ENCODE peak calls at places on chromosomes 7 and 10, in eight cellular contexts. B is HFF-Myc, O is AG04449, Y is mucosa of descending colon, R is chondrocyte, G is AG09309, Z is AG10803, S is transverse colon. J is an unnamed sample.

GRCh38 chr7:134458341-134458805 is 527 bp downstream of the AKR1B1 start:
- DNase-seq in B (no peak), O (no peak), Y (peak), R (peak), G (no peak), Z (peak), S (peak), J (peak)

GRCh38 chr10:82402901-82403300 is 527.9 kb downstream of the NRG3 start:
- DNase-seq in B (no peak), O (no peak), Y (no peak), R (no peak), G (no peak), Z (no peak), S (no peak), J (no peak)

GRCh38 chr10:89091501-89091900 is 100.9 kb downstream of the FAS start:
- DNase-seq in B (no peak), O (no peak), Y (no peak), R (no peak), G (no peak), Z (peak), S (no peak), J (no peak)

GRCh38 chr10:72337039-72337629 is 17.6 kb downstream of the DNAJB12 start:
- DNase-seq in B (no peak), O (no peak), Y (peak), R (no peak), G (no peak), Z (peak), S (peak), J (peak)

GRCh38 chr7:13850185-13850752 is 139.2 kb downstream of the ETV1 start:
- DNase-seq in B (peak), O (peak), Y (no peak), R (no peak), G (peak), Z (peak), S (peak), J (peak)

GRCh38 chr10:132452216-132452650 is 55.2 kb downstream of the PWWP2B start:
- DNase-seq in B (no peak), O (no peak), Y (peak), R (peak), G (no peak), Z (no peak), S (peak), J (no peak)

GRCh38 chr10:93991596-93992284 is 2.0 kb upstream of the PLCE1 start:
- DNase-seq in B (no peak), O (no peak), Y (no peak), R (peak), G (no peak), Z (peak), S (peak), J (peak)

GRCh38 chr7:2157473-2158279 is 75.1 kb downstream of the MAD1L1 start:
- DNase-seq in B (peak), O (peak), Y (no peak), R (peak), G (peak), Z (peak), S (peak), J (no peak)

GRCh38 chr7:96676901-96677300 is 32.7 kb downstream of the SEM1 start:
- DNase-seq in B (no peak), O (no peak), Y (no peak), R (no peak), G (no peak), Z (no peak), S (no peak), J (no peak)

GRCh38 chr7:139777304-139777890 is 401 bp downstream of the HIPK2 start:
- DNase-seq in B (no peak), O (no peak), Y (peak), R (no peak), G (no peak), Z (peak), S (peak), J (peak)

GRCh38 chr7:27245798-27246691 is 3.4 kb downstream of the EVX1 start:
- DNase-seq in B (no peak), O (no peak), Y (peak), R (no peak), G (no peak), Z (no peak), S (peak), J (peak)

GRCh38 chr7:107966701-107967100 is 36.3 kb downstream of the LAMB1 start:
- DNase-seq in B (no peak), O (peak), Y (no peak), R (no peak), G (no peak), Z (peak), S (no peak), J (no peak)

GRCh38 chr7:140641532-140642191 is 1.0 kb upstream of the DENND2A start:
- DNase-seq in B (no peak), O (no peak), Y (no peak), R (peak), G (no peak), Z (no peak), S (no peak), J (no peak)

GRCh38 chr7:115410972-115411686 is 489.2 kb downstream of the MDFIC start:
- DNase-seq in B (no peak), O (no peak), Y (no peak), R (no peak), G (no peak), Z (no peak), S (no peak), J (no peak)

GRCh38 chr7:74362262-74362661 is 73.1 kb downstream of the CLIP2 start:
- DNase-seq in B (no peak), O (no peak), Y (no peak), R (no peak), G (no peak), Z (no peak), S (no peak), J (no peak)

GRCh38 chr10:80530251-80530650 is 7.5 kb upstream of the SH2D4B start:
- DNase-seq in B (no peak), O (no peak), Y (no peak), R (peak), G (no peak), Z (peak), S (peak), J (peak)

GRCh38 chr10:127996586-127996985 is 89.7 kb downstream of the PTPRE start:
- DNase-seq in B (no peak), O (no peak), Y (no peak), R (no peak), G (peak), Z (peak), S (no peak), J (no peak)

GRCh38 chr7:74633451-74633921 is 24.0 kb upstream of the GTF2I start:
- DNase-seq in B (no peak), O (no peak), Y (no peak), R (no peak), G (no peak), Z (no peak), S (peak), J (peak)

GRCh38 chr7:3495530-3495929 is 194.5 kb downstream of the SDK1 start:
- DNase-seq in B (no peak), O (no peak), Y (no peak), R (no peak), G (no peak), Z (no peak), S (no peak), J (no peak)

GRCh38 chr7:87416682-87417587 is 58.5 kb downstream of the ABCB4 start:
- DNase-seq in B (peak), O (peak), Y (no peak), R (no peak), G (no peak), Z (peak), S (peak), J (peak)

GRCh38 chr7:1049006-1049741 is 4.8 kb downstream of the GPR146 start:
- DNase-seq in B (no peak), O (no peak), Y (peak), R (peak), G (no peak), Z (no peak), S (no peak), J (no peak)

GRCh38 chr10:23467548-23467947 is 28.7 kb downstream of the OTUD1 start:
- DNase-seq in B (no peak), O (no peak), Y (no peak), R (no peak), G (no peak), Z (no peak), S (no peak), J (no peak)

GRCh38 chr10:69780070-69780469 is 21.6 kb upstream of the COL13A1 start:
- DNase-seq in B (no peak), O (no peak), Y (no peak), R (no peak), G (no peak), Z (no peak), S (no peak), J (no peak)

GRCh38 chr10:103916901-103917300 is 1.1 kb downstream of the STN1 start:
- DNase-seq in B (no peak), O (no peak), Y (no peak), R (no peak), G (no peak), Z (no peak), S (no peak), J (no peak)
- TF ChIP-seq CTCF in B (no peak), O (no peak), Y (no peak), R (no peak), G (no peak), Z (no peak), S (no peak), J (no peak)

DNA sequence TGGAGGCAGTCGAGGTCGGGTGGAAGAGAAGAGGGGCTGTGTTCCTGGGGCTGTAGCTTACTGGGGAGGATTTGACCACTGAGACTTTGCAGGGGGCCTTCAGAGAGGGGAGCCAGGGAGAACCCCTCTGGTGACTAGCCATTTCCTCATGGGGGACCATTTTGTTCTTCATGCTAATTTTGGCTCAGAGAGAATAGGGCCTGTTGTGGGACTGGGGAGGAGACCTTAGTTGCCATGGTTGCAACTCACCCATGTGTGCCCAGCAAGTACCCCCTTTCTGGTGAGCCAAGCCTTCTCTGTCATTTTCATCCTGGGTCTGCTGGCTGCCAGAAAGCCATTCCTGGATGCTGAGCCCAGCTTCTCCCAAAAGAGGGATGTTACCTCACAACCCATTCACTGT is 120.9 kb downstream of the GRK5 start:
- DNase-seq in B (no peak), O (no peak), Y (no peak), R (no peak), G (no peak), Z (no peak), S (no peak), J (no peak)
- TF ChIP-seq CTCF in B (no peak), O (no peak), Y (no peak), R (no peak), G (no peak), Z (no peak), S (no peak), J (no peak)

GRCh38 chr10:34960983-34961382 is 129.2 kb downstream of the CUL2 start:
- DNase-seq in B (no peak), O (no peak), Y (no peak), R (no peak), G (no peak), Z (peak), S (no peak), J (no peak)
- TF ChIP-seq CTCF in B (no peak), O (peak), Y (no peak), R (peak), G (peak), Z (peak), S (no peak), J (no peak)

DNA sequence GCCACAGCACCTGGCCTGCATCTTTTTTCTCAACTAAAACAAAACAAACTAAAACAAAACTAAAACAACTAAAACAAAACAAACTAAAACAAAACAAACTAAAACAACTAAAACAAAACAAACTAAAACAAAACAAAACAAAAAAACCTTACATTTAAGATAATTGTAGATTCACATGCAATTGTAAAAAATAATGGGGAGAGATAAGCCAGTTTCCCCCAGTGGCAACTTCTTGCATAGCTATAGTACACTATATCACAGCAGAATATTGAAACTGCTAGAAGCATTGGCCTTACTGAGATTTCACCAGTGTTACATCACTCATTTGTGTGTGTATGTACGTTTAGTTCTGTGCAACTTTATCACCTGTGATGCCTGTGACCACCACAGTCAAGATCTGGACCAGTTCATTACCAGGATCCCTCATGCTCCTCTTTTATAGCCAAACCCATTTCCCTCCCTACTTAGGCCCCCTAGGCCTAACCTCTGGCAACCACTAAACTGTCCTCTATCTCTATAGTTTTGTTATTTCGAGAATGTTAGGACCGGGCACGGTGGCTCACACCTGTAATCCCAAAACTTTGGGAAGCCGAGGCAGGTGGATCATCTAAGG is 9.3 kb downstream of the FXYD4 start:
- DNase-seq in B (no peak), O (no peak), Y (no peak), R (peak), G (no peak), Z (peak), S (no peak), J (no peak)
- TF ChIP-seq CTCF in B (no peak), O (peak), Y (no peak), R (peak), G (peak), Z (peak), S (no peak), J (no peak)

GRCh38 chr10:45313264-45313873 is 2.0 kb downstream of the OR13A1 start:
- DNase-seq in B (no peak), O (no peak), Y (no peak), R (no peak), G (no peak), Z (no peak), S (no peak), J (no peak)

DNA sequence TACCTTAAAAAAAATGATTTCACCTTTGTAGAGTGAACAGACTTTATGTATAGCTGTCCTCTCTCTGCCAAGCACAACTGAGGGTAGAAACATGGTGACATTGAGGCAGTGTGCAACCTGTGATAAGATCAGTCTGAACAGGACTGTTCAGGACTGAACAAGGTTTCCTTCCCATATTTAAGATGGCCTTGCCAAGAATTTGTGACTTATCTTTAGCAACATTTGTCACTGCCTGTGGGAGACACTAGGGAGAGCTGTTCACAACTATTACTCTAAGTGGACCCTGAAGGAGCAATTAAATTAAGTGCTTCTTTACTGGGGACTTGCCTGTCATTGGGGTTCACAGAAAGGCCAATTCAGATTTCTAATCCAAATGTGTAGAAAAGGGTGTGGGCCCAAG is 6.7 kb downstream of the OR13A1 start:
- DNase-seq in B (no peak), O (no peak), Y (no peak), R (no peak), G (no peak), Z (no peak), S (no peak), J (no peak)
- TF ChIP-seq CTCF in B (peak), O (no peak), Y (no peak), R (no peak), G (no peak), Z (no peak), S (no peak), J (no peak)

DNA sequence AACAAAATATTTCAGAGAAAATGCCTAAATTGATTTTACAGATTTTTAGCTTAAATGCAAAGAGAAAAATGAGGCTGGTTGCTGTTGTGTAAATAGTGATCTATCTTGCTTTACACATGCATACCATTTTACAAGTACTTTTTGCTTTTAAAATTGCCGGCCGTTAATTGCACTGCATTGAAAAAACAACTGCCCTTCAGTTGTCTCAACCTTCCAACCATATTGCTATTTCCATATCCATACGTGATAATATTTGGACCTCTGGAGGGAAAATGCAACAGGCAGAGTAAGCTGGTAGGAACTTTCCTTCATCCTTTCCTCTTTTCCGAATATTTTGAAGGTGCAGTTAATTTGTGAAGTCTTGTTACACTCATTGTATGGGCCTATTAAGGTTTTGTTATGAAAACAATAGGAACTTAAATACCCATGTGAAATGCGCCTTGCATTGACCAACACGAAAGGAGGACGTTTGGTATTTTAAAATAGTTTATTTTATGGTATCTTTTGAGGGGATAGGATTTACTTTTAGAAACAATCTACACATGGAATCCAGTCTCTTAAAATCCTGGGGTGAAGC is 11.3 kb downstream of the BMI1 start:
- DNase-seq in B (no peak), O (no peak), Y (no peak), R (no peak), G (no peak), Z (no peak), S (no peak), J (no peak)
- TF ChIP-seq CTCF in B (no peak), O (no peak), Y (no peak), R (no peak), G (no peak), Z (no peak), S (no peak), J (no peak)

GRCh38 chr7:93547716-93548115 is 26.8 kb downstream of the CALCR start:
- DNase-seq in B (no peak), O (no peak), Y (no peak), R (no peak), G (no peak), Z (no peak), S (no peak), J (no peak)

GRCh38 chr7:93551931-93552330 is 22.6 kb downstream of the CALCR start:
- DNase-seq in B (no peak), O (no peak), Y (no peak), R (no peak), G (no peak), Z (no peak), S (no peak), J (no peak)

GRCh38 chr7:93551063-93551895 is 23.2 kb downstream of the CALCR start:
- DNase-seq in B (peak), O (peak), Y (no peak), R (no peak), G (peak), Z (peak), S (no peak), J (peak)
- TF ChIP-seq CTCF in B (peak), O (peak), Y (peak), R (peak), G (peak), Z (peak), S (peak), J (peak)

DNA sequence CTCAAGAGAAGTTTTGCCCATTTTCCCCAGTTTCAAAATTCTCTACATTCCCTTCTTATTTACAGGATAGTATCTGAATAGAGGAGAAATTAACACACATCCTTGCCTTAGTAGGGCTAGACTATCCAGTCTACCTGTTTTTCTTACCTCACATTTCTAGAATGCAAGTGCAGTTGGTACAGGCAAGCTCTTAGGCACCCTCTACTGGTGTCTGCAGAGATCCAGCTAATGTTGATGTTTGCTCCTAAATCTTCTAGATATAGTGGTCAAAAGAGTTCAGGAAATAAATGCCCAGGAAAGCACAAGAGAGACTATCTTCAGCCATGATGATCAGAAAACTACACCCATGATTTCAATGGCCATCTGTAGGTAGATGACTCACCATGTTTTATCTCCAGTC is 205.3 kb downstream of the HTR7 start:
- DNase-seq in B (no peak), O (no peak), Y (no peak), R (no peak), G (no peak), Z (no peak), S (no peak), J (no peak)
- TF ChIP-seq CTCF in B (peak), O (peak), Y (no peak), R (peak), G (peak), Z (no peak), S (no peak), J (no peak)

GRCh38 chr10:12500406-12501303 is 151.3 kb downstream of the CAMK1D start:
- DNase-seq in B (peak), O (no peak), Y (no peak), R (no peak), G (no peak), Z (no peak), S (no peak), J (peak)

GRCh38 chr10:12501324-12501723 is 152.0 kb downstream of the CAMK1D start:
- DNase-seq in B (no peak), O (no peak), Y (no peak), R (no peak), G (no peak), Z (no peak), S (no peak), J (no peak)

GRCh38 chr10:12503311-12503710 is 154.0 kb downstream of the CAMK1D start:
- DNase-seq in B (no peak), O (no peak), Y (no peak), R (no peak), G (no peak), Z (no peak), S (peak), J (no peak)

GRCh38 chr10:12502526-12503274 is 153.4 kb downstream of the CAMK1D start:
- DNase-seq in B (no peak), O (no peak), Y (no peak), R (no peak), G (no peak), Z (no peak), S (no peak), J (no peak)

GRCh38 chr10:12501851-12502525 is 152.6 kb downstream of the CAMK1D start:
- DNase-seq in B (no peak), O (no peak), Y (no peak), R (no peak), G (no peak), Z (no peak), S (no peak), J (peak)
- TF ChIP-seq CTCF in B (no peak), O (no peak), Y (no peak), R (no peak), G (no peak), Z (no peak), S (no peak), J (no peak)

GRCh38 chr7:132250480-132251326 is 325.6 kb downstream of the PLXNA4 start:
- DNase-seq in B (no peak), O (no peak), Y (no peak), R (no peak), G (no peak), Z (no peak), S (no peak), J (no peak)

GRCh38 chr7:132251327-132251659 is 325.0 kb downstream of the PLXNA4 start:
- DNase-seq in B (no peak), O (no peak), Y (peak), R (no peak), G (no peak), Z (no peak), S (peak), J (peak)

GRCh38 chr7:132248841-132249590 is 327.3 kb downstream of the PLXNA4 start:
- DNase-seq in B (no peak), O (no peak), Y (no peak), R (no peak), G (no peak), Z (no peak), S (no peak), J (no peak)

GRCh38 chr7:132247995-132248618 is 328.2 kb downstream of the PLXNA4 start:
- DNase-seq in B (no peak), O (no peak), Y (no peak), R (no peak), G (no peak), Z (no peak), S (no peak), J (no peak)

GRCh38 chr7:132249591-132249971 is 326.7 kb downstream of the PLXNA4 start:
- DNase-seq in B (no peak), O (no peak), Y (no peak), R (no peak), G (no peak), Z (peak), S (peak), J (peak)
- TF ChIP-seq CTCF in B (no peak), O (peak), Y (no peak), R (peak), G (peak), Z (peak), S (peak), J (no peak)

J was measured in Calu3.